ENCODE peak calls at places on chromosomes 16 and 17, in eight cellular contexts. E, J, P, D, H, V, M and N are unnamed samples.

GRCh38 chr17:14725729-14726128 is 424.8 kb downstream of the HS3ST3B1 start:
- DNase-seq in E (no peak), J (no peak), P (no peak), D (no peak), H (no peak), V (no peak), M (no peak), N (no peak)

GRCh38 chr16:28572659-28573510 is 19.2 kb downstream of the SGF29 start:
- DNase-seq in E (no peak), J (no peak), P (no peak), D (no peak), H (no peak), V (no peak), M (peak), N (no peak)

GRCh38 chr17:491086-492014 is 138.7 kb upstream of the RPH3AL start:
- DNase-seq in E (no peak), J (peak), P (peak), D (no peak), H (no peak), V (peak), M (peak), N (no peak)

GRCh38 chr17:31492880-31493655 is 101.6 kb downstream of the RAB11FIP4 start:
- DNase-seq in E (peak), J (no peak), P (peak), D (no peak), H (no peak), V (peak), M (no peak), N (no peak)

GRCh38 chr17:67211742-67212141 is 33.3 kb downstream of the HELZ start:
- DNase-seq in E (no peak), J (no peak), P (no peak), D (no peak), H (no peak), V (no peak), M (peak), N (no peak)

GRCh38 chr16:27800817-27801216 is 250.9 kb downstream of the KATNIP start:
- DNase-seq in E (no peak), J (no peak), P (no peak), D (no peak), H (no peak), V (no peak), M (no peak), N (no peak)

GRCh38 chr17:61382796-61383688 is 16.6 kb upstream of the TBX2 start:
- DNase-seq in E (no peak), J (no peak), P (no peak), D (no peak), H (no peak), V (no peak), M (no peak), N (no peak)

GRCh38 chr16:24617502-24617901 is 78.1 kb downstream of the RBBP6 start:
- DNase-seq in E (no peak), J (no peak), P (no peak), D (no peak), H (no peak), V (no peak), M (no peak), N (no peak)

GRCh38 chr17:47275245-47275984 is 21.8 kb downstream of the ITGB3 start:
- DNase-seq in E (no peak), J (peak), P (no peak), D (no peak), H (peak), V (no peak), M (peak), N (no peak)

GRCh38 chr17:16444258-16444886 is 29.0 kb downstream of the TRPV2 start:
- DNase-seq in E (no peak), J (no peak), P (no peak), D (no peak), H (no peak), V (no peak), M (no peak), N (no peak)

GRCh38 chr16:18931756-18932155 is 5.5 kb upstream of the SMG1 start:
- DNase-seq in E (no peak), J (peak), P (no peak), D (no peak), H (no peak), V (no peak), M (no peak), N (no peak)

GRCh38 chr17:73646409-73647305 is 2.4 kb upstream of the SDK2 start:
- DNase-seq in E (no peak), J (peak), P (no peak), D (no peak), H (no peak), V (peak), M (no peak), N (no peak)